ENCODE peak calls at places on chromosomes 3 and 15, in five cellular contexts. C is HEK293T; B is A549; Y is activated T-helper 1 cell treated with anti-CD3 and anti-CD28 coated beads, Interleukin-12 subunit alpha, Interleukin-12 subunit beta, Interleukin-2, Interleukin-4 antibody, amounts not matched to agents 30 ng/mL and 10 ng/mL and 1 ng/mL, durations not matched to agents 14 hours and 24 hours and 36 hours; N is ovary. R is an unnamed sample.

GRCh38 chr3:47910233-47910632 is 106.0 kb downstream of the MAP4 start:
- DNase-seq in N (no peak), C (no peak), Y (no peak), B (no peak), R (no peak)

GRCh38 chr3:9704343-9705322 is 1.0 kb downstream of the CPNE9 start:
- DNase-seq in N (peak; percentile 34), B (peak; percentile 81), C (peak; percentile 78), Y (no peak), R (peak; percentile 6)

GRCh38 chr3:33543600-33543999 is 103.4 kb upstream of the UBP1 start:
- DNase-seq in C (no peak), N (no peak), B (no peak), Y (no peak), R (no peak)

GRCh38 chr3:148971819-148972218 is 19.5 kb upstream of the GYG1 start:
- DNase-seq in B (no peak), Y (no peak), N (peak; percentile 88), C (no peak), R (no peak)

GRCh38 chr15:41934843-41935242 is 37.5 kb downstream of the EHD4 start:
- DNase-seq in B (no peak), C (no peak), Y (peak; percentile 70), N (no peak), R (peak; percentile 70)

GRCh38 chr3:111159391-111159790 is 87.8 kb downstream of the NECTIN3 start:
- DNase-seq in Y (no peak), B (no peak), C (no peak), N (no peak), R (peak; percentile 10)

GRCh38 chr15:29270169-29270955 is 740 bp upstream of the NSMCE3 start:
- DNase-seq in C (no peak), B (no peak), N (no peak), Y (peak; percentile 2), R (no peak)

GRCh38 chr3:193686665-193687506 is 93.9 kb downstream of the OPA1 start:
- DNase-seq in Y (no peak), C (no peak), B (no peak), N (no peak), R (no peak)

GRCh38 chr3:11711826-11712225 is 68.1 kb upstream of the VGLL4 start:
- DNase-seq in B (no peak), Y (no peak), N (no peak), C (no peak), R (no peak)

GRCh38 chr15:30923429-30923828 is 19.7 kb downstream of the FAN1 start:
- DNase-seq in N (no peak), C (no peak), B (no peak), Y (no peak), R (no peak)

R was measured in MCF 10A.